ENCODE peak calls at places on chromosomes 5 and 9, in four cellular contexts. I is fibroblast of mammary gland, U is cardiac fibroblast, S is PC-9. N is an unnamed sample.

GRCh38 chr5:150633424-150633823 is 7.0 kb upstream of the SYNPO start:
- DNase-seq in I (no peak), U (no peak), S (no peak), N (no peak)

GRCh38 chr5:81156732-81157131 is 76.4 kb upstream of the CKMT2 start:
- DNase-seq in I (no peak), U (no peak), S (no peak), N (peak)

GRCh38 chr9:70615566-70616138 is 201.2 kb upstream of the KLF9 start:
- DNase-seq in I (no peak), U (no peak), S (no peak), N (no peak)

GRCh38 chr5:107979272-107979671 is 308.5 kb upstream of the EFNA5 start:
- DNase-seq in I (peak), U (peak), S (no peak), N (no peak)

GRCh38 chr5:42021119-42021518 is 96.0 kb downstream of the FBXO4 start:
- DNase-seq in I (peak), U (no peak), S (no peak), N (no peak)

GRCh38 chr5:59485104-59485503 is 408.4 kb downstream of the PDE4D start:
- DNase-seq in I (peak), U (no peak), S (no peak), N (no peak)

GRCh38 chr9:107397076-107398049 is 92.2 kb downstream of the KLF4 start:
- DNase-seq in I (peak), U (peak), S (no peak), N (no peak)

GRCh38 chr9:88344013-88344412 is 44.2 kb upstream of the SPIN1 start:
- DNase-seq in I (no peak), U (no peak), S (no peak), N (no peak)

GRCh38 chr9:70480405-70480980 is 66.0 kb upstream of the KLF9 start:
- DNase-seq in I (peak), U (peak), S (peak), N (no peak)

GRCh38 chr9:18261143-18261542 is 212.8 kb upstream of the ADAMTSL1 start:
- DNase-seq in I (no peak), U (peak), S (no peak), N (no peak)

GRCh38 chr5:147245381-147246055 is 10.7 kb downstream of the STK32A start:
- DNase-seq in I (no peak), U (no peak), S (no peak), N (no peak)

GRCh38 chr9:86098793-86099694 is at the start of gene GOLM1:
- DNase-seq in I (peak), U (peak), S (peak), N (peak)

GRCh38 chr5:154755361-154756202 is at the start of gene LARP1:
- DNase-seq in I (no peak), U (peak), S (no peak), N (peak)

GRCh38 chr5:128695791-128696520 is 157.9 kb upstream of the FBN2 start:
- DNase-seq in I (peak), U (no peak), S (no peak), N (no peak)

GRCh38 chr5:8517461-8517860 is 648.5 kb downstream of the MTRR start:
- DNase-seq in I (no peak), U (no peak), S (no peak), N (no peak)

GRCh38 chr5:55575815-55576583 is 41.2 kb upstream of the PLPP1 start:
- DNase-seq in I (no peak), U (peak), S (no peak), N (no peak)

GRCh38 chr5:109299557-109299956 is 110.2 kb downstream of the PJA2 start:
- DNase-seq in I (no peak), U (no peak), S (no peak), N (no peak)

GRCh38 chr9:114161518-114161917 is 6.2 kb downstream of the COL27A1 start:
- DNase-seq in I (no peak), U (no peak), S (no peak), N (no peak)

GRCh38 chr5:83059341-83059740 is 17.9 kb downstream of the TMEM167A start:
- DNase-seq in I (no peak), U (no peak), S (no peak), N (peak)

GRCh38 chr5:5523066-5523505 is 100.6 kb downstream of the ICE1 start:
- DNase-seq in I (no peak), U (no peak), S (no peak), N (peak)

GRCh38 chr5:112290667-112291066 is 128.4 kb downstream of the EPB41L4A start:
- DNase-seq in I (no peak), U (no peak), S (no peak), N (no peak)

GRCh38 chr9:93649610-93650261 is 73.4 kb downstream of the PHF2 start:
- DNase-seq in I (peak), U (no peak), S (no peak), N (no peak)

GRCh38 chr9:81174023-81174422 is 515.3 kb downstream of the TLE1 start:
- DNase-seq in I (no peak), U (no peak), S (no peak), N (no peak)

GRCh38 chr5:93130623-93131022 is 450.4 kb downstream of the NR2F1-AS1 start:
- DNase-seq in I (no peak), U (peak), S (no peak), N (no peak)

GRCh38 chr5:87383216-87383615 is 29.5 kb downstream of the CCNH start:
- DNase-seq in I (no peak), U (no peak), S (no peak), N (no peak)

GRCh38 chr9:115649991-115650472 is 503.6 kb upstream of the PAPPA start:
- DNase-seq in I (peak), U (peak), S (no peak), N (no peak)

GRCh38 chr5:133265720-133266575 is 214.1 kb downstream of the HSPA4 start:
- DNase-seq in I (no peak), U (no peak), S (no peak), N (peak)

GRCh38 chr9:19976226-19976625 is 187.4 kb upstream of the SLC24A2 start:
- DNase-seq in I (no peak), U (no peak), S (no peak), N (peak)

GRCh38 chr9:137778914-137779313 is 98.7 kb upstream of the CACNA1B start:
- DNase-seq in I (no peak), U (no peak), S (no peak), N (no peak)

GRCh38 chr9:125759812-125760134 is 12.6 kb downstream of the PBX3 start:
- DNase-seq in I (no peak), U (peak), S (no peak), N (no peak)

GRCh38 chr9:125525846-125526619 is 181.0 kb downstream of the MAPKAP1 start:
- DNase-seq in I (peak), U (peak), S (no peak), N (no peak)

GRCh38 chr9:110531776-110532175 is 47.8 kb downstream of the SVEP1 start:
- DNase-seq in I (peak), U (no peak), S (no peak), N (no peak)

GRCh38 chr5:156411-157072 is 34.8 kb upstream of the LRRC14B start:
- DNase-seq in I (no peak), U (no peak), S (no peak), N (no peak)

GRCh38 chr5:180350711-180351110 is 2.4 kb downstream of the GFPT2 start:
- DNase-seq in I (no peak), U (no peak), S (no peak), N (no peak)
- H3K4me3 ChIP-seq in I (peak), U (peak), S (no peak), N (no peak)

DNA sequence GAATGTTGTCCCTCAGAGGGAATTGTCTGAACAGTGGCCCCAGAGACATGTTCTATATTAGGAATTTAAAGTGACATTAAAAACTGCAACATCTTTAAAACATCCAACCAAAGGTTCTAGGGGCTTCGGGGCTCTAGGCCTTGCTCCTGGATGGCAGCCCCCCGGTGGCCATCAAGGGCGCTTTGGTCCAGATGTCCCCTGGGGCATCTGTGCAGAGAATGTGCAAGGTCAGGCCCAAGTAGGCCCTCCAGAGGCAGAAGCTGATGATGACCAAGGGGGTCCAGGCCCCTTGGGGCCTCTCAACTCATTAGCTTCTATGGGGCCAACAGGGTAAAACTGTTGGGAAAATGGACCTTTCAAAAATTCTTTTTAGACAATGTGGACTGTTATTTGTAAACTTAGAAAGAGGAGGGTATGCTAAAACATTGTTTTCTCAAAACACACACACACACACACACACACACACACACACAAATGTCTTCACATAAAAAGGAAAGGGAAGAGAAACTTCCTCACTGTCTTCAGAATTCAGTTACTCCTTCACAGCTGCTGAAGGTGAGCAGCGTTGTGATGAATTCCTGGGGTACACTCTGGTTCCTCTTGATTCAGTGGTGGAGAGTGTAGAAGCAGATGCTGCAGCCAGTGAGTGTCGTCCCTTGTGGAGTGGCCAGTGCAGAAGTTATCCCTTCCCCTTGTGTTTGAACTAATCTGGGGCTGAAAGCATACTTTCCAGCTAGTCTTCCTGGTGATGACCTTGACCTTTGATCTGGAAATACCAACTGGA is 125.2 kb downstream of the WDR41 start:
- DNase-seq in I (no peak), U (no peak), S (no peak), N (no peak)
- TF ChIP-seq CTCF in I (no peak), U (no peak), S (no peak), N (no peak)

DNA sequence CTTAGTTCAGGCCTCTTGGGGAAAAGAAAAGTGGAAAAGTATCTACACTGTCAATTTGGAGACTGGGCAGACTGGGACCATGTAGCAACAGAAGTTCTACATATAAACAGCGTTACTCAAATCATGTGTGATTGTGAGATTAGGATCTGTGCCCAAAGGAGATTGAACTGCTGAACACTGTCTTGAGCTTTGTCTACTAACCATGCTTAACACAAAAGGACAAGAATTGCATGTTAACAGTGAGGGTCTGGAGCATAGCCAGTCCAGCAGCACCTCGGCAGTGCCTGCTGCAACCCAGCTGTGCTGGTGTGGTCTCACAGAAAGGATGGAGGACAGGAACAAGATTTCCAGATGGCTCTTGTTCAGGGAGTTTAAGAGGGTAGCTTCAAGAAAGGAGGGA is 5.7 kb downstream of the PAM start:
- DNase-seq in I (peak), U (no peak), S (no peak), N (no peak)
- H3K4me3 ChIP-seq in I (no peak), U (no peak), S (no peak), N (no peak)

DNA sequence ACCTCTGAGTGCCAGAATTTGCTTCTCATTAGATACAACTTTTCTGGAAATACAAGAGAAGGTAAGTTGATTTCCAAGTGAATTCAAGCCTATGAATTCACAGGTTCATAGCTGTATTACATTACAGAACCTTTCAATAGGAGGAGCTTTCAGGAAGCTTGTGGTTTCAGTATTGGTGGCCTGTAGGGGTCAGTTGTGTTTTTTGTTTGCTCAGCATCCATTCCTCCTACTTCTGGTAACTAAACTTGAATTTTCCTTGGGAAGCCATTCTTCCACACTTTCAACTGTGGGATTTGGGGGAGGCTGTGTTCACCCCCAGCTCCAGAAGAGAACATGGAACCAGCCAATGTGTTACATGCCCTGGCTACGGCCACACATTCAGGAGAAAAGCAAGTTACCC is 5.6 kb upstream of the CYSTM1 start:
- DNase-seq in I (peak), U (peak), S (no peak), N (no peak)
- TF ChIP-seq CTCF in I (peak), U (no peak), S (no peak), N (no peak)

GRCh38 chr5:79509244-79509880 is 4.6 kb downstream of the HOMER1 start:
- DNase-seq in I (no peak), U (no peak), S (no peak), N (no peak)

GRCh38 chr5:79511945-79512493 is 1.9 kb downstream of the HOMER1 start:
- DNase-seq in I (peak), U (peak), S (no peak), N (no peak)

GRCh38 chr5:79512692-79513518 is 1.0 kb downstream of the HOMER1 start:
- DNase-seq in I (peak), U (peak), S (peak), N (peak)

GRCh38 chr5:79508794-79509193 is 5.1 kb downstream of the HOMER1 start:
- DNase-seq in I (no peak), U (no peak), S (no peak), N (no peak)

GRCh38 chr5:79510638-79511037 is 3.3 kb downstream of the HOMER1 start:
- DNase-seq in I (no peak), U (no peak), S (no peak), N (no peak)
- H3K4me3 ChIP-seq in I (no peak), U (no peak), S (peak), N (no peak)

GRCh38 chr5:73215891-73216610 is 43.1 kb downstream of the TMEM174 start:
- DNase-seq in I (peak), U (peak), S (peak), N (peak)

GRCh38 chr5:73222173-73222572 is 49.2 kb downstream of the TMEM174 start:
- DNase-seq in I (no peak), U (no peak), S (no peak), N (no peak)

GRCh38 chr5:73214921-73215490 is 42.0 kb downstream of the TMEM174 start:
- DNase-seq in I (no peak), U (no peak), S (no peak), N (no peak)

GRCh38 chr5:73215525-73215890 is 42.5 kb downstream of the TMEM174 start:
- DNase-seq in I (no peak), U (no peak), S (no peak), N (no peak)

GRCh38 chr5:73218552-73219171 is 45.7 kb downstream of the TMEM174 start:
- DNase-seq in I (peak), U (peak), S (no peak), N (no peak)
- TF ChIP-seq CTCF in I (peak), U (peak), S (peak), N (no peak)

DNA sequence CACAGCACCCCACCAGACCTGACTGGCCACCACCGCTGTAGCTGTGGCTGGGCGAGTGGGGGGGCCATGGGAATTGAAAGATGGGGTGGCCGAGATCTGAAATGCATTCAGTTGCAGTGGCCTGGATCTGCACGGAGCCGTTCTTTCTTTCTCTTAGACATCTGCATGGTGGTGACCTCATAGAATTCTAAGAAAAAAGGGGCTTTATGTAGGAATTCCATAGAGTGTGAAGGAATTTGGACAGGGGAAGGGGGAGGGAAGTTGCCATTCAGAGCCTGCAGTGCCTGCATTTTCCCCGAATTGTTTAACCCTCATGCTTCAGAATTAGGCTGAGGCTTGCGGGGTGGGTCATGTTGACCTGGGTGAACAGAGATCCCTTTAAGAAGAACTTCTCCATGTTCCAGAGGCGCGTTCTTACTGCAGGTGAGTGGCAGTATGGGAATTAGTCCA is 4.9 kb downstream of the NEK6 start:
- DNase-seq in I (no peak), U (no peak), S (no peak), N (no peak)
- H3K4me3 ChIP-seq in I (no peak), U (no peak), S (no peak), N (peak)

DNA sequence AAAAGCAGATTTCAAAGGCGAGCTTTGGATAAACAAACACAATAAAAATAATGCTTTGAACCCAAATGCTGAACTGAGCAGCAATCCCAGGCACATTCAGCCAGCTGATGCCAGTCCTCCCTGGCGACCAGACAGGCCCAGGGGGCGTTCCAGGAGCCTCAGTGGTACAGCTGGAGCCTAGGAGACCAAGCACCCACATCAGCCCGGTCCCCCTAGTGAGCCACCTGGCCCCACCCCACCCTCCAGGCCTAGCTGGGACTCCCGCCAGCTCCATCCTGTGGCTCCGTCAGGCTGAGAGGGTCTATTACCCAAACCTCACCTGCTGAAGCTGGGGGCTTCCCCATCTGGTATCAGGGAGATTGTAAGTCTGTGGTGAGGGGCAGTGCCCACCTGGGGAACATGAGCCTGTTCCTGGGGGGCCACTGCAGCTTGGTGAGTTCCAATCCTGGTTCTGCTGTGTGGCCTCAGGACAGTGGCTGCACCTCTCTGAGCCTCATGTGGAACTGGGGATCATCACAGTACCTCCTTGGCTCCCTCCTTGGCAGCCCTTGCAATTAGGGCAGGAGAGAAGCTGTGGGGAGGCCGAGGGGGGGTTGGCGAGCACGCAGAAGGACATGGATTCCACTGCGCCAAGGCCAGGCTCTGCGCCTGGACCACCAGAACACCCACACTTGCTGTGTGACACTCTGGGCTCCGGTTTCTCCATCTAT is 16.7 kb downstream of the C9orf50 start:
- DNase-seq in I (no peak), U (no peak), S (no peak), N (no peak)
- TF ChIP-seq CTCF in I (no peak), U (no peak), S (no peak), N (no peak)

N was measured in GM12865.